ENCODE peak calls at places on chromosomes 3 and 15, in seven cellular contexts. K, Q, J, L, X, G and O are unnamed samples.

GRCh38 chr3:178367817-178368617 is 168.2 kb upstream of the KCNMB2 start:
- DNase-seq in G (no peak), L (peak), Q (no peak), J (no peak), K (no peak), X (no peak), O (no peak)

GRCh38 chr3:177640319-177640997 is 443.2 kb upstream of the TBL1XR1 start:
- DNase-seq in Q (no peak), K (no peak), J (no peak), X (no peak), L (no peak), G (no peak), O (no peak)

GRCh38 chr15:98657721-98658120 is 9.4 kb downstream of the IGF1R start:
- DNase-seq in Q (no peak), L (no peak), J (no peak), X (no peak), G (no peak), K (no peak), O (no peak)

GRCh38 chr15:79541176-79541575 is 109.0 kb downstream of the MINAR1 start:
- DNase-seq in J (no peak), K (no peak), G (no peak), X (no peak), L (no peak), Q (no peak), O (no peak)

GRCh38 chr3:111578867-111579266 is 16.3 kb downstream of the ZBED2 start:
- DNase-seq in L (no peak), J (no peak), G (no peak), X (no peak), Q (no peak), K (no peak), O (no peak)

GRCh38 chr15:37979597-37979996 is 45.2 kb downstream of the TMCO5A start:
- DNase-seq in Q (no peak), K (no peak), G (no peak), X (no peak), J (no peak), L (no peak), O (no peak)

GRCh38 chr3:184355261-184356012 is 6.0 kb downstream of the CLCN2 start:
- DNase-seq in X (no peak), J (no peak), K (no peak), Q (no peak), G (no peak), L (no peak), O (no peak)

GRCh38 chr3:135155791-135156190 is 360.7 kb downstream of the EPHB1 start:
- DNase-seq in K (no peak), G (no peak), J (no peak), X (no peak), Q (no peak), L (no peak), O (no peak)

GRCh38 chr3:152073267-152073666 is 195.5 kb upstream of the MBNL1 start:
- DNase-seq in X (peak), J (no peak), G (no peak), Q (no peak), L (peak), K (no peak), O (no peak)

GRCh38 chr3:51721062-51721745 is 14.3 kb downstream of the GRM2 start:
- DNase-seq in G (no peak), K (no peak), Q (no peak), X (no peak), J (no peak), L (no peak), O (no peak)

GRCh38 chr3:67941433-67942030 is 287.1 kb upstream of the SUCLG2 start:
- DNase-seq in J (no peak), K (no peak), G (no peak), Q (no peak), X (no peak), L (no peak), O (no peak)

GRCh38 chr3:190242147-190242546 is 80.1 kb downstream of the CLDN1 start:
- DNase-seq in K (no peak), G (no peak), L (no peak), J (no peak), Q (no peak), X (no peak), O (no peak)

GRCh38 chr15:31360843-31361763 is 34.5 kb downstream of the KLF13 start:
- DNase-seq in Q (no peak), G (no peak), L (no peak), X (no peak), K (no peak), J (peak), O (peak)

GRCh38 chr3:183085634-183086390 is 13.5 kb downstream of the MCCC1 start:
- DNase-seq in X (no peak), L (no peak), G (no peak), J (no peak), Q (no peak), K (no peak), O (no peak)
- TF ChIP-seq CTCF in X (peak), L (peak), G (peak), J (peak), Q (no peak), K (peak), O (peak)

DNA sequence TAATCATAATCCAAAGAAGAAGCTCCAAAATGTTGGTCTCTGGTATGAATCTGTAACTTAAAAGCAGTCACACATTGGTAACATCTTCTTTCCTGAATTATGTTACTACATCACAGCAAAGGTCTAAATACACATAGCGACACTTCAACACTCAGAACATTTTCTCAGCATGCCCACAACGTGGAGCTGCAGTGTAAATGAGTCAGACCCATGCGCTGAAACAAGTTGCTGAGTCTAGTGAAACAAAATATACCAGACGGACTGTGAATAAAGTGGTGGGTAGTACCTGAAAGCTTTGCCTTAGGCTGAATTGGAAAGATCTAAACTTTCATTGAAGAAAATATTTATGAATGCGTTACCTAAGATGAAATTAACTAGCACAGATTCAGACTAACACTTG is 33.2 kb upstream of the GOLGA8B start:
- DNase-seq in Q (no peak), L (peak), K (no peak), X (peak), G (no peak), J (no peak), O (peak)
- TF ChIP-seq CTCF in Q (no peak), L (peak), K (no peak), X (peak), G (no peak), J (no peak), O (peak)

DNA sequence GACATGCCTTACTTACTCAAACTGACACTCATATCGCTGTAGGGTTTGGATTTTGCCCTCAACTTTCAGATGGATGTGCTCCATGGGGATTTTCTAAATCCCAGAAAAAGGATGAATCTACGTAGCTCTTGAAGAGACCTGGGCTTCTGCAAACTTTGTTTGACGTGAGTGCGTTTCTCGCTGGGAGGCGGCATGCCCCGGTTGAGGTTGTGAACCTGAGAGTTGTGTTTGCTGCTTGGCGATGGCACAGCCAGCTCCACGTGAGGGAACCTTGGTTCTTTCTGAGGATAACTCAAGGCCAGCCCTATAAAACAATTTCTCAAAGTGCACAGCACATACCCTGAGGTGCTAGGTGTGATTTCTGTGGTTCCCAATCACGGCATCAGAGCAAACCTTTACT is 209.5 kb downstream of the ADAMTS17 start:
- DNase-seq in X (no peak), Q (no peak), K (no peak), J (no peak), G (no peak), L (no peak), O (no peak)
- TF ChIP-seq CTCF in X (no peak), Q (no peak), K (no peak), J (no peak), G (no peak), L (no peak), O (no peak)

GRCh38 chr3:103609472-103609871 is 1174.7 kb downstream of the ZPLD1 start:
- DNase-seq in K (no peak), X (no peak), L (no peak), J (no peak), Q (no peak), G (no peak), O (no peak)
- TF ChIP-seq CTCF in K (no peak), X (no peak), L (no peak), J (no peak), Q (no peak), G (no peak), O (no peak)